ENCODE peak calls at places on chromosomes 4 and X, in ten cellular contexts. S, L, I, J, F, V, G, W, O and R are unnamed samples. For H3K4me1, the result is how much of the 10 kb centered on the place peaks cover.

GRCh38 chrX:136204571-136204970 is 46.6 kb downstream of the MAP7D3 start:
- DNase-seq in S (no peak), L (peak), I (no peak), J (peak), F (no peak), V (no peak), G (peak), W (no peak), O (peak), R (no peak)

GRCh38 chr4:175916636-175917351 is 104.7 kb upstream of the GPM6A start:
- DNase-seq in S (no peak), L (no peak), I (no peak), J (no peak), F (no peak), V (no peak), G (no peak), W (no peak), O (no peak), R (no peak)

GRCh38 chrX:136369377-136369776 is 68.6 kb downstream of the ADGRG4 start:
- DNase-seq in S (no peak), L (no peak), I (no peak), J (no peak), F (no peak), V (no peak), G (no peak), W (no peak), O (no peak), R (no peak)

GRCh38 chrX:48589482-48590162 is 7.7 kb upstream of the WDR13 start:
- DNase-seq in S (peak), L (no peak), I (no peak), J (no peak), F (no peak), V (no peak), G (no peak), W (no peak), O (peak), R (no peak)

GRCh38 chrX:106955004-106955772 is 35.0 kb downstream of the CLDN2 start:
- DNase-seq in S (no peak), L (peak), I (no peak), J (no peak), F (no peak), V (no peak), G (no peak), W (no peak), O (peak), R (no peak)

GRCh38 chr4:159762672-159763071 is 659.8 kb downstream of the RAPGEF2 start:
- DNase-seq in S (no peak), L (no peak), I (no peak), J (no peak), F (no peak), V (no peak), G (no peak), W (no peak), O (no peak), R (no peak)

GRCh38 chr4:15982833-15983528 is 20.0 kb upstream of the FGFBP2 start:
- DNase-seq in S (no peak), L (peak), I (no peak), J (no peak), F (no peak), V (no peak), G (no peak), W (no peak), O (no peak), R (no peak)

GRCh38 chr4:56048621-56049427 is 100.1 kb downstream of the CEP135 start:
- DNase-seq in S (peak), L (peak), I (no peak), J (peak), F (peak), V (peak), G (peak), W (no peak), O (peak), R (no peak)

GRCh38 chrX:154348646-154349358 is 25.6 kb downstream of the FLNA start:
- DNase-seq in S (no peak), L (no peak), I (no peak), J (no peak), F (no peak), V (peak), G (no peak), W (no peak), O (no peak), R (no peak)

GRCh38 chr4:158099686-158100085 is 73.1 kb downstream of the GASK1B start:
- DNase-seq in S (no peak), L (no peak), I (no peak), J (no peak), F (no peak), V (no peak), G (no peak), W (no peak), O (no peak), R (no peak)

GRCh38 chr4:90857081-90857820 is 730.1 kb downstream of the CCSER1 start:
- DNase-seq in S (no peak), L (no peak), I (no peak), J (no peak), F (no peak), V (no peak), G (no peak), W (no peak), O (no peak), R (no peak)

GRCh38 chr4:163332526-163333405 is at the start of gene NPY1R:
- DNase-seq in S (peak), L (peak), I (no peak), J (peak), F (peak), V (peak), G (peak), W (no peak), O (peak), R (no peak)

GRCh38 chrX:120769576-120770341 is 105.9 kb downstream of the CT47B1 start:
- DNase-seq in S (peak), L (peak), I (no peak), J (no peak), F (no peak), V (peak), G (peak), W (no peak), O (peak), R (no peak)

GRCh38 chrX:132833373-132833772 is 125.1 kb downstream of the HS6ST2 start:
- DNase-seq in S (no peak), L (no peak), I (no peak), J (no peak), F (no peak), V (peak), G (no peak), W (no peak), O (no peak), R (no peak)

GRCh38 chrX:143621276-143621675 is 14.6 kb downstream of the SLITRK4 start:
- DNase-seq in S (no peak), L (no peak), I (no peak), J (no peak), F (no peak), V (no peak), G (no peak), W (no peak), O (no peak), R (no peak)

GRCh38 chr4:165765053-165765452 is 108.0 kb upstream of the TLL1 start:
- DNase-seq in S (no peak), L (peak), I (no peak), J (no peak), F (no peak), V (no peak), G (no peak), W (no peak), O (no peak), R (peak)

GRCh38 chr4:87240341-87240740 is 19.9 kb upstream of the KLHL8 start:
- DNase-seq in S (no peak), L (no peak), I (no peak), J (no peak), F (no peak), V (no peak), G (no peak), W (no peak), O (no peak), R (no peak)

GRCh38 chrX:7028246-7028645 is 119.3 kb upstream of the STS start:
- DNase-seq in S (no peak), L (peak), I (no peak), J (no peak), F (no peak), V (no peak), G (no peak), W (no peak), O (peak), R (no peak)

GRCh38 chr4:150078041-150078995 is at the start of gene DCLK2:
- DNase-seq in S (peak), L (peak), I (no peak), J (peak), F (peak), V (peak), G (peak), W (no peak), O (peak), R (no peak)

GRCh38 chrX:103250977-103251376 is 4.0 kb downstream of the TCEAL8 start:
- DNase-seq in S (peak), L (peak), I (no peak), J (no peak), F (no peak), V (no peak), G (peak), W (no peak), O (no peak), R (no peak)

GRCh38 chr4:116180056-116180690 is 905.2 kb downstream of the TRAM1L1 start:
- DNase-seq in S (no peak), L (peak), I (no peak), J (no peak), F (no peak), V (no peak), G (peak), W (no peak), O (peak), R (no peak)

DNA sequence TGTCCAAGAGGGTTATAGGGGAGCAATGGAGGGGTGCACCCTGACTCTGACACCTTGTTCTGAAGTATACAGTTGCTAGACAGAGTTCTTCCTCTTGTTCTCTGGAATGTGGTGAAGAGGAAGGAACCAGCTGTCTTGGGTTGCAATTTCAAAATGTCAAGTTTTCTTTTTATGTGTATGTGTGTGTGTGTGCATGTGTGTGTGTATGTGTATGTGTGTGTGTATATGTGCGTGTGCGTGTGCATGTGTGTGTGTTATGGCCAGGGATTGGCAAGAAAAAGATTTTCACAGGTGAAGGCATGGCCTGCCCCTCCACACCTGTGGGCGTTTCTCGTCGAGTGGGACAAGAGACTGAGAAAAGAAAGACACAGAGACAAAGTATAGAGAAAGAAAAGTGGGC is 81.6 kb upstream of the ADGRA3 start:
- DNase-seq in S (no peak), L (no peak), I (no peak), J (no peak), F (no peak), V (no peak), G (no peak), W (no peak), O (no peak), R (no peak)
- H3K4me1 ChIP-seq in S (under half), L (under half), I (under half), J (under half), F (under half), V (under half), G (under half), W (under half), O (under half), R (under half)

GRCh38 chrX:65705439-65705838 is 38.0 kb downstream of the MSN start:
- DNase-seq in S (no peak), L (no peak), I (no peak), J (no peak), F (no peak), V (no peak), G (no peak), W (no peak), O (no peak), R (no peak)
- H3K4me1 ChIP-seq in S (under half), L (under half), I (half or more), J (under half), F (half or more), V (under half), G (under half), W (under half), O (under half), R (under half)

GRCh38 chrX:76183289-76184057 is 10.6 kb downstream of the PBDC1 start:
- DNase-seq in S (no peak), L (peak), I (no peak), J (no peak), F (no peak), V (no peak), G (no peak), W (no peak), O (peak), R (no peak)
- H3K4me1 ChIP-seq in S (under half), L (under half), I (under half), J (under half), F (under half), V (under half), G (under half), W (under half), O (under half), R (under half)

GRCh38 chrX:65685112-65685511 is 17.7 kb downstream of the MSN start:
- DNase-seq in S (no peak), L (no peak), I (no peak), J (no peak), F (no peak), V (no peak), G (no peak), W (no peak), O (no peak), R (no peak)

GRCh38 chrX:65688403-65688881 is 21.0 kb downstream of the MSN start:
- DNase-seq in S (no peak), L (peak), I (no peak), J (no peak), F (no peak), V (no peak), G (no peak), W (no peak), O (peak), R (no peak)

GRCh38 chrX:65689377-65689776 is 21.9 kb downstream of the MSN start:
- DNase-seq in S (no peak), L (peak), I (no peak), J (no peak), F (no peak), V (no peak), G (no peak), W (no peak), O (no peak), R (peak)

GRCh38 chrX:65687367-65687766 is 19.9 kb downstream of the MSN start:
- DNase-seq in S (no peak), L (no peak), I (no peak), J (no peak), F (no peak), V (no peak), G (no peak), W (no peak), O (no peak), R (no peak)

DNA sequence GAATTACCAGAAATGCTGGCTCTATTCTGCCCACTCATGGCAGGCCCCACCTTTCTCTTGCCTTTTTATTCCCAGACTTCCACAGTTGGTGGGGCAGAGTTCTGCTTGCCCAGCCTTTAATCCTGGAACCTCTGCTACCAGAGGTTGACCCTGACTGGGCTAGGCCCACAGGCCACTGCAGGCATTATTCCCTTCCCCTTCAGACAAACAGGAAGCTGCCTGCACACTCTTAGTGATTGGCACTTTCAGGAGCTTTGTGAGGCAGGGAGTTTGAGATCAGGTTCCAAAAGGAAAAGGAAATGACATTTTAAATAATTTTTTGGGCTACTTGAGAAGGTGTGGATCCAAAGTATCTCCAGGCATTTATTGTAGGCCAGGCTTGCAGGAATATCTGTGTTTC is 18.8 kb downstream of the MSN start:
- DNase-seq in S (no peak), L (no peak), I (no peak), J (no peak), F (no peak), V (no peak), G (no peak), W (no peak), O (no peak), R (no peak)
- H3K4me1 ChIP-seq in S (under half), L (under half), I (half or more), J (under half), F (half or more), V (under half), G (under half), W (under half), O (under half), R (under half)

GRCh38 chr4:127560755-127561154 is 72.0 kb upstream of the INTU start:
- DNase-seq in S (no peak), L (no peak), I (no peak), J (no peak), F (no peak), V (no peak), G (no peak), W (no peak), O (no peak), R (no peak)

GRCh38 chr4:127555106-127555505 is 77.7 kb upstream of the INTU start:
- DNase-seq in S (no peak), L (peak), I (no peak), J (no peak), F (no peak), V (no peak), G (no peak), W (no peak), O (no peak), R (no peak)

GRCh38 chr4:127558088-127558487 is 74.7 kb upstream of the INTU start:
- DNase-seq in S (no peak), L (no peak), I (no peak), J (no peak), F (no peak), V (no peak), G (no peak), W (no peak), O (no peak), R (no peak)

GRCh38 chr4:127558489-127559407 is 74.0 kb upstream of the INTU start:
- DNase-seq in S (no peak), L (no peak), I (no peak), J (no peak), F (no peak), V (no peak), G (no peak), W (no peak), O (no peak), R (no peak)

DNA sequence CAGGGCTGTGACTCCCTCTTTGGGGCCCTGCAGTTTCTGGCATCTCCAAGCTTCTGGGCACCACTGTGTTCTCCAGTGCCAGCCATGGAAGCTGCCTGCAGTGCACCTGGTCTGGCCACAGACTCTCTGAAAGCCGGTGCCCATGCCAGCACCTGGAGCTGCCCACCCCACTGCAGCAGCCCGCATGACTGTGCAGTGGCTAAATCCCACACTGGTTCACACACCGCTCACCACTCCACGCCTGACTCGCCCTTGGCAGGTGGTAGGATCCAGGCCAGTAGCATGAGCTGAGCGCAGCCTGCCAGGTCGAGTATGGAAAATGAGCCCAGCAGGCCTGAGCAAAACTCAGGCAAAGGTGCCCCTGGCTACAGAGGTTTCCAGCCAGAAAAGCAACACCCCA is 72.8 kb upstream of the INTU start:
- DNase-seq in S (no peak), L (no peak), I (no peak), J (no peak), F (no peak), V (no peak), G (no peak), W (no peak), O (no peak), R (no peak)
- H3K4me1 ChIP-seq in S (under half), L (under half), I (under half), J (under half), F (under half), V (under half), G (under half), W (under half), O (under half), R (under half)

GRCh38 chr4:145887241-145887964 is 51.2 kb downstream of the ZNF827 start:
- DNase-seq in S (peak), L (no peak), I (no peak), J (no peak), F (no peak), V (no peak), G (peak), W (peak), O (peak), R (no peak)
- H3K4me1 ChIP-seq in S (under half), L (under half), I (under half), J (under half), F (under half), V (under half), G (half or more), W (under half), O (under half), R (under half)

GRCh38 chr4:2934813-2935761 is 28.1 kb downstream of the NOP14 start:
- DNase-seq in S (peak), L (peak), I (peak), J (peak), F (peak), V (peak), G (peak), W (peak), O (peak), R (peak)
- H3K4me1 ChIP-seq in S (under half), L (under half), I (half or more), J (under half), F (half or more), V (under half), G (under half), W (under half), O (under half), R (under half)

DNA sequence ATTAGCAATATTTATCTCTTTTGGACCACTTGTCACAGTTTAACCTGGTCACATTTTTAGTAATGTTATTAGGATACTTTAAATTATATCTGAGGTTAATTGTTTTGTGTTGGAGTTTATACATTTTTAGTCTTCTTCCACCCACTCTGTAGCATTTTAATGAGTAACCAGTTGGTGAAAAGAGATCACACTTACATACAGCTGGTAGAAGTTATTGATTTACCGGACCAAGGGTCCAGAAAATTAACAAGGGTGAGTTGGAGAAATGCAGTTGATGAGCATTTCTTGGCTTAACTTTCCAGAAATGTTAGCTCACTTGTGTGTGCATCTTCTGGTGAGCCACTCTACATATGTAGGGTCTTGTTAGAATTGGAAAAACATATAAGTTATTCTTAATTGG is 219.6 kb downstream of the GRXCR1 start:
- DNase-seq in S (no peak), L (no peak), I (no peak), J (no peak), F (no peak), V (no peak), G (no peak), W (no peak), O (no peak), R (no peak)
- H3K4me1 ChIP-seq in S (under half), L (under half), I (under half), J (under half), F (under half), V (under half), G (under half), W (under half), O (under half), R (under half)